ENCODE peak calls at places on chromosomes 7 and 10, in nine cellular contexts. One of them, this sample, is unnamed.

GRCh38 chr10:26441491-26442214 is 3.5 kb downstream of the APBB1IP start:
- DNase-seq in left ventricle myocardium inferior: no peak
- DNase-seq in HAP-1: no peak
- DNase-seq in H7: no peak
- DNase-seq in CD4-positive, alpha-beta memory T cell: peak; percentile 48
- DNase-seq in WERI-Rb-1: no peak
- DNase-seq in fibroblast of lung: no peak
- DNase-seq in neural progenitor cell: no peak
- DNase-seq in adrenal gland: no peak
- DNase-seq in this sample: peak; percentile 26

GRCh38 chr7:54689394-54690058 is 69.5 kb downstream of the SEC61G start:
- DNase-seq in left ventricle myocardium inferior: no peak
- DNase-seq in HAP-1: no peak
- DNase-seq in H7: no peak
- DNase-seq in CD4-positive, alpha-beta memory T cell: no peak
- DNase-seq in WERI-Rb-1: no peak
- DNase-seq in fibroblast of lung: no peak
- DNase-seq in neural progenitor cell: no peak
- DNase-seq in adrenal gland: no peak
- DNase-seq in this sample: no peak

GRCh38 chr10:119546009-119546408 is 3.5 kb upstream of the RGS10 start:
- DNase-seq in left ventricle myocardium inferior: no peak
- DNase-seq in HAP-1: no peak
- DNase-seq in H7: no peak
- DNase-seq in CD4-positive, alpha-beta memory T cell: no peak
- DNase-seq in WERI-Rb-1: no peak
- DNase-seq in fibroblast of lung: no peak
- DNase-seq in neural progenitor cell: no peak
- DNase-seq in adrenal gland: no peak
- DNase-seq in this sample: no peak

GRCh38 chr10:121096617-121097431 is 245.7 kb downstream of the WDR11 start:
- DNase-seq in left ventricle myocardium inferior: peak; percentile 78
- DNase-seq in HAP-1: no peak
- DNase-seq in H7: no peak
- DNase-seq in CD4-positive, alpha-beta memory T cell: no peak
- DNase-seq in WERI-Rb-1: peak; percentile 25
- DNase-seq in fibroblast of lung: peak; percentile 29
- DNase-seq in neural progenitor cell: peak; percentile 22
- DNase-seq in adrenal gland: peak; percentile 52
- DNase-seq in this sample: no peak

GRCh38 chr10:88218362-88218761 is 354.9 kb downstream of the PTEN start:
- DNase-seq in left ventricle myocardium inferior: no peak
- DNase-seq in HAP-1: no peak
- DNase-seq in H7: no peak
- DNase-seq in CD4-positive, alpha-beta memory T cell: no peak
- DNase-seq in WERI-Rb-1: no peak
- DNase-seq in fibroblast of lung: no peak
- DNase-seq in neural progenitor cell: no peak
- DNase-seq in adrenal gland: peak; percentile 38
- DNase-seq in this sample: no peak

GRCh38 chr10:68492118-68492517 is 20.3 kb upstream of the DNA2 start:
- DNase-seq in left ventricle myocardium inferior: no peak
- DNase-seq in HAP-1: no peak
- DNase-seq in H7: no peak
- DNase-seq in CD4-positive, alpha-beta memory T cell: no peak
- DNase-seq in WERI-Rb-1: no peak
- DNase-seq in fibroblast of lung: peak; percentile 76
- DNase-seq in neural progenitor cell: no peak
- DNase-seq in adrenal gland: no peak
- DNase-seq in this sample: no peak

GRCh38 chr7:39240864-39241263 is 263.2 kb downstream of the POU6F2 start:
- DNase-seq in left ventricle myocardium inferior: no peak
- DNase-seq in HAP-1: no peak
- DNase-seq in H7: no peak
- DNase-seq in CD4-positive, alpha-beta memory T cell: no peak
- DNase-seq in WERI-Rb-1: no peak
- DNase-seq in fibroblast of lung: no peak
- DNase-seq in neural progenitor cell: no peak
- DNase-seq in adrenal gland: no peak
- DNase-seq in this sample: no peak

GRCh38 chr7:44824894-44825526 is 22.9 kb downstream of the H2AZ2 start:
- DNase-seq in left ventricle myocardium inferior: no peak
- DNase-seq in HAP-1: no peak
- DNase-seq in H7: no peak
- DNase-seq in CD4-positive, alpha-beta memory T cell: no peak
- DNase-seq in WERI-Rb-1: no peak
- DNase-seq in fibroblast of lung: no peak
- DNase-seq in neural progenitor cell: no peak
- DNase-seq in adrenal gland: no peak
- DNase-seq in this sample: no peak

GRCh38 chr10:74206727-74207126 is 55.7 kb downstream of the ADK start:
- DNase-seq in left ventricle myocardium inferior: no peak
- DNase-seq in HAP-1: no peak
- DNase-seq in H7: no peak
- DNase-seq in CD4-positive, alpha-beta memory T cell: no peak
- DNase-seq in WERI-Rb-1: no peak
- DNase-seq in fibroblast of lung: no peak
- DNase-seq in neural progenitor cell: no peak
- DNase-seq in adrenal gland: no peak
- DNase-seq in this sample: no peak

GRCh38 chr7:98338441-98338840 is 57.0 kb downstream of the BRI3 start:
- DNase-seq in left ventricle myocardium inferior: no peak
- DNase-seq in HAP-1: no peak
- DNase-seq in H7: no peak
- DNase-seq in CD4-positive, alpha-beta memory T cell: no peak
- DNase-seq in WERI-Rb-1: no peak
- DNase-seq in fibroblast of lung: no peak
- DNase-seq in neural progenitor cell: no peak
- DNase-seq in adrenal gland: no peak
- DNase-seq in this sample: no peak

GRCh38 chr7:152537639-152538038 is 101.8 kb upstream of the KMT2C start:
- DNase-seq in left ventricle myocardium inferior: no peak
- DNase-seq in HAP-1: no peak
- DNase-seq in H7: no peak
- DNase-seq in CD4-positive, alpha-beta memory T cell: no peak
- DNase-seq in WERI-Rb-1: no peak
- DNase-seq in fibroblast of lung: no peak
- DNase-seq in neural progenitor cell: no peak
- DNase-seq in adrenal gland: no peak
- DNase-seq in this sample: no peak

GRCh38 chr7:130909161-130909836 is 175.3 kb upstream of the KLF14 start:
- DNase-seq in left ventricle myocardium inferior: no peak
- DNase-seq in HAP-1: no peak
- DNase-seq in H7: no peak
- DNase-seq in CD4-positive, alpha-beta memory T cell: no peak
- DNase-seq in WERI-Rb-1: no peak
- DNase-seq in fibroblast of lung: no peak
- DNase-seq in neural progenitor cell: no peak
- DNase-seq in adrenal gland: no peak
- DNase-seq in this sample: no peak

GRCh38 chr7:106552645-106553445 is 108.1 kb downstream of the CCDC71L start:
- DNase-seq in left ventricle myocardium inferior: no peak
- DNase-seq in HAP-1: no peak
- DNase-seq in H7: no peak
- DNase-seq in CD4-positive, alpha-beta memory T cell: no peak
- DNase-seq in WERI-Rb-1: no peak
- DNase-seq in fibroblast of lung: no peak
- DNase-seq in neural progenitor cell: no peak
- DNase-seq in adrenal gland: peak; percentile 16
- DNase-seq in this sample: no peak

GRCh38 chr10:49008056-49008455 is 68.4 kb upstream of the LRRC18 start:
- DNase-seq in left ventricle myocardium inferior: peak; percentile 43
- DNase-seq in HAP-1: no peak
- DNase-seq in H7: no peak
- DNase-seq in CD4-positive, alpha-beta memory T cell: no peak
- DNase-seq in WERI-Rb-1: no peak
- DNase-seq in fibroblast of lung: no peak
- DNase-seq in neural progenitor cell: no peak
- DNase-seq in adrenal gland: no peak
- DNase-seq in this sample: no peak

GRCh38 chr7:101412976-101413375 is 50.3 kb downstream of the COL26A1 start:
- DNase-seq in left ventricle myocardium inferior: no peak
- DNase-seq in HAP-1: no peak
- DNase-seq in H7: no peak
- DNase-seq in CD4-positive, alpha-beta memory T cell: no peak
- DNase-seq in WERI-Rb-1: no peak
- DNase-seq in fibroblast of lung: no peak
- DNase-seq in neural progenitor cell: no peak
- DNase-seq in adrenal gland: no peak
- DNase-seq in this sample: no peak
- H3K27me3 ChIP-seq in left ventricle myocardium inferior: peaks cover 37% of the 10 kb centered on the region
- H3K27me3 ChIP-seq in HAP-1: no peaks in the 10 kb centered on the region
- H3K27me3 ChIP-seq in H7: no peaks in the 10 kb centered on the region
- H3K27me3 ChIP-seq in CD4-positive, alpha-beta memory T cell: no peaks in the 10 kb centered on the region
- H3K27me3 ChIP-seq in WERI-Rb-1: no peaks in the 10 kb centered on the region
- H3K27me3 ChIP-seq in fibroblast of lung: no peaks in the 10 kb centered on the region
- H3K27me3 ChIP-seq in neural progenitor cell: no peaks in the 10 kb centered on the region
- H3K27me3 ChIP-seq in adrenal gland: no peaks in the 10 kb centered on the region
- H3K27me3 ChIP-seq in this sample: peaks cover 2% of the 10 kb centered on the region

GRCh38 chr10:59805043-59805442 is 51.8 kb upstream of the MRLN start:
- DNase-seq in left ventricle myocardium inferior: no peak
- DNase-seq in HAP-1: peak; percentile 19
- DNase-seq in H7: peak; percentile 25
- DNase-seq in CD4-positive, alpha-beta memory T cell: no peak
- DNase-seq in WERI-Rb-1: peak; percentile 73
- DNase-seq in fibroblast of lung: peak; percentile 12
- DNase-seq in neural progenitor cell: peak; percentile 54
- DNase-seq in adrenal gland: peak; percentile 40
- DNase-seq in this sample: no peak

GRCh38 chr10:59808896-59809643 is 55.8 kb upstream of the MRLN start:
- DNase-seq in left ventricle myocardium inferior: peak; percentile 72
- DNase-seq in HAP-1: peak; percentile 59
- DNase-seq in H7: no peak
- DNase-seq in CD4-positive, alpha-beta memory T cell: peak; percentile 17
- DNase-seq in WERI-Rb-1: peak; percentile 87
- DNase-seq in fibroblast of lung: peak; percentile 50
- DNase-seq in neural progenitor cell: peak; percentile 72
- DNase-seq in adrenal gland: peak; percentile 82
- DNase-seq in this sample: peak; percentile 18

GRCh38 chr10:59809644-59809974 is 56.4 kb upstream of the MRLN start:
- DNase-seq in left ventricle myocardium inferior: no peak
- DNase-seq in HAP-1: no peak
- DNase-seq in H7: no peak
- DNase-seq in CD4-positive, alpha-beta memory T cell: no peak
- DNase-seq in WERI-Rb-1: no peak
- DNase-seq in fibroblast of lung: no peak
- DNase-seq in neural progenitor cell: no peak
- DNase-seq in adrenal gland: no peak
- DNase-seq in this sample: no peak

GRCh38 chr10:59804220-59804619 is 51.0 kb upstream of the MRLN start:
- DNase-seq in left ventricle myocardium inferior: no peak
- DNase-seq in HAP-1: no peak
- DNase-seq in H7: no peak
- DNase-seq in CD4-positive, alpha-beta memory T cell: no peak
- DNase-seq in WERI-Rb-1: no peak
- DNase-seq in fibroblast of lung: no peak
- DNase-seq in neural progenitor cell: no peak
- DNase-seq in adrenal gland: no peak
- DNase-seq in this sample: no peak

GRCh38 chr10:59807629-59808620 is 54.7 kb upstream of the MRLN start:
- DNase-seq in left ventricle myocardium inferior: peak; percentile 60
- DNase-seq in HAP-1: no peak
- DNase-seq in H7: no peak
- DNase-seq in CD4-positive, alpha-beta memory T cell: no peak
- DNase-seq in WERI-Rb-1: no peak
- DNase-seq in fibroblast of lung: no peak
- DNase-seq in neural progenitor cell: no peak
- DNase-seq in adrenal gland: no peak
- DNase-seq in this sample: no peak
- H3K36me3 ChIP-seq in left ventricle myocardium inferior: peaks cover 83% of the 10 kb centered on the region
- H3K36me3 ChIP-seq in HAP-1: peaks cover 74% of the 10 kb centered on the region
- H3K36me3 ChIP-seq in H7: peaks cover 19% of the 10 kb centered on the region
- H3K36me3 ChIP-seq in CD4-positive, alpha-beta memory T cell: peaks cover 71% of the 10 kb centered on the region
- H3K36me3 ChIP-seq in WERI-Rb-1: peaks cover 79% of the 10 kb centered on the region
- H3K36me3 ChIP-seq in fibroblast of lung: peaks cover 11% of the 10 kb centered on the region
- H3K36me3 ChIP-seq in neural progenitor cell: peaks cover 16% of the 10 kb centered on the region
- H3K36me3 ChIP-seq in adrenal gland: peaks cover 63% of the 10 kb centered on the region
- H3K36me3 ChIP-seq in this sample: peaks cover 2% of the 10 kb centered on the region

GRCh38 chr7:35253680-35254495 is at the start of gene TBX20:
- DNase-seq in left ventricle myocardium inferior: peak; percentile 86
- DNase-seq in HAP-1: peak; percentile 69
- DNase-seq in H7: peak; percentile 91
- DNase-seq in CD4-positive, alpha-beta memory T cell: no peak
- DNase-seq in WERI-Rb-1: peak; percentile 68
- DNase-seq in fibroblast of lung: peak; percentile 31
- DNase-seq in neural progenitor cell: peak; percentile 91
- DNase-seq in adrenal gland: no peak
- DNase-seq in this sample: peak; percentile 7
- H3K27me3 ChIP-seq in left ventricle myocardium inferior: peaks cover 99% of the 10 kb centered on the region
- H3K27me3 ChIP-seq in HAP-1: no peaks in the 10 kb centered on the region
- H3K27me3 ChIP-seq in H7: peaks cover 99% of the 10 kb centered on the region
- H3K27me3 ChIP-seq in CD4-positive, alpha-beta memory T cell: peaks cover 78% of the 10 kb centered on the region
- H3K27me3 ChIP-seq in WERI-Rb-1: no peaks in the 10 kb centered on the region
- H3K27me3 ChIP-seq in fibroblast of lung: peaks cover 51% of the 10 kb centered on the region
- H3K27me3 ChIP-seq in neural progenitor cell: peaks cover 100% of the 10 kb centered on the region
- H3K27me3 ChIP-seq in adrenal gland: peaks cover 89% of the 10 kb centered on the region
- H3K27me3 ChIP-seq in this sample: peaks cover 82% of the 10 kb centered on the region

GRCh38 chr7:2923291-2923781 is 79.2 kb upstream of the GNA12 start:
- DNase-seq in left ventricle myocardium inferior: peak; percentile 11
- DNase-seq in HAP-1: no peak
- DNase-seq in H7: no peak
- DNase-seq in CD4-positive, alpha-beta memory T cell: no peak
- DNase-seq in WERI-Rb-1: no peak
- DNase-seq in fibroblast of lung: no peak
- DNase-seq in neural progenitor cell: no peak
- DNase-seq in adrenal gland: no peak
- DNase-seq in this sample: no peak

GRCh38 chr7:2923886-2924574 is 79.9 kb upstream of the GNA12 start:
- DNase-seq in left ventricle myocardium inferior: peak; percentile 6
- DNase-seq in HAP-1: no peak
- DNase-seq in H7: no peak
- DNase-seq in CD4-positive, alpha-beta memory T cell: no peak
- DNase-seq in WERI-Rb-1: no peak
- DNase-seq in fibroblast of lung: no peak
- DNase-seq in neural progenitor cell: no peak
- DNase-seq in adrenal gland: no peak
- DNase-seq in this sample: no peak

GRCh38 chr7:2921748-2922147 is 77.6 kb upstream of the GNA12 start:
- DNase-seq in left ventricle myocardium inferior: no peak
- DNase-seq in HAP-1: no peak
- DNase-seq in H7: peak; percentile 91
- DNase-seq in CD4-positive, alpha-beta memory T cell: no peak
- DNase-seq in WERI-Rb-1: no peak
- DNase-seq in fibroblast of lung: no peak
- DNase-seq in neural progenitor cell: peak; percentile 73
- DNase-seq in adrenal gland: no peak
- DNase-seq in this sample: no peak

GRCh38 chr7:2922271-2922691 is 78.2 kb upstream of the GNA12 start:
- DNase-seq in left ventricle myocardium inferior: no peak
- DNase-seq in HAP-1: no peak
- DNase-seq in H7: no peak
- DNase-seq in CD4-positive, alpha-beta memory T cell: no peak
- DNase-seq in WERI-Rb-1: no peak
- DNase-seq in fibroblast of lung: no peak
- DNase-seq in neural progenitor cell: no peak
- DNase-seq in adrenal gland: no peak
- DNase-seq in this sample: no peak

DNA sequence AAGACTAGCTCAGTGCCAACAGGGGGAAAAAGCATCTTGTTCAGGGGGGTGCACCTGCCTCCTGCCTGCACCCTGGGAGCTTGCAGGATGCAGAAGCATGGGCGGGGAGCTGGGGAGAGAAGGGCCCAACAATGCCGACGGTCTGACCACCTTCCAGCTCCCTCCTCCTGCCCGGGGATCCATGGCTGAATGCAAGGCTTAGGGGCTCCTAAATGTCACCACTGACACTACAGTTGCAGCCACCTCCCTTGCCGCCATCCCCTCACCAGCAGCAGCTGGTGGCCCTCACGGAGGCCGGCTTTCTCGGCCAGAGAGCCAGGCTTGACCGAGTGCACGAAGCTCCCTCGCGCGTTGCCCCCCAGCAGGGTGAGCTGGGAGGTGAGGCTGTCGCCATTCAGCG is 78.8 kb upstream of the GNA12 start:
- DNase-seq in left ventricle myocardium inferior: no peak
- DNase-seq in HAP-1: no peak
- DNase-seq in H7: no peak
- DNase-seq in CD4-positive, alpha-beta memory T cell: no peak
- DNase-seq in WERI-Rb-1: no peak
- DNase-seq in fibroblast of lung: no peak
- DNase-seq in neural progenitor cell: no peak
- DNase-seq in adrenal gland: no peak
- DNase-seq in this sample: no peak
- H3K36me3 ChIP-seq in left ventricle myocardium inferior: no peaks in the 10 kb centered on the region
- H3K36me3 ChIP-seq in HAP-1: no peaks in the 10 kb centered on the region
- H3K36me3 ChIP-seq in H7: peaks cover 3% of the 10 kb centered on the region
- H3K36me3 ChIP-seq in CD4-positive, alpha-beta memory T cell: peaks cover 69% of the 10 kb centered on the region
- H3K36me3 ChIP-seq in WERI-Rb-1: no peaks in the 10 kb centered on the region
- H3K36me3 ChIP-seq in fibroblast of lung: no peaks in the 10 kb centered on the region
- H3K36me3 ChIP-seq in neural progenitor cell: no peaks in the 10 kb centered on the region
- H3K36me3 ChIP-seq in adrenal gland: no peaks in the 10 kb centered on the region
- H3K36me3 ChIP-seq in this sample: peaks cover 2% of the 10 kb centered on the region